ENCODE peak calls at places on chromosomes 4 and X, in six cellular contexts. K is stomach, O is cardiac muscle cell, P is fibroblast of mammary gland, S is dorsolateral prefrontal cortex, N is osteocyte. J is an unnamed sample.

GRCh38 chr4:12126476-12126875 is 697.8 kb upstream of the HS3ST1 start:
- DNase-seq in K (no peak), O (no peak), P (no peak), S (no peak), N (no peak), J (no peak)

GRCh38 chrX:48590203-48591103 is 6.8 kb upstream of the WDR13 start:
- DNase-seq in K (no peak), O (peak; percentile 55), P (peak; percentile 81), S (no peak), N (no peak), J (no peak)

GRCh38 chr4:4772534-4772933 is 86.9 kb upstream of the MSX1 start:
- DNase-seq in K (no peak), O (no peak), P (no peak), S (no peak), N (no peak), J (no peak)

GRCh38 chr4:5186584-5187170 is 135.4 kb downstream of the STK32B start:
- DNase-seq in K (no peak), O (no peak), P (no peak), S (no peak), N (no peak), J (no peak)

GRCh38 chr4:176805155-176805554 is 12.4 kb upstream of the VEGFC start:
- DNase-seq in K (no peak), O (peak; percentile 91), P (peak; percentile 81), S (no peak), N (no peak), J (no peak)

GRCh38 chrX:54785901-54786300 is 12.2 kb downstream of the ITIH6 start:
- DNase-seq in K (no peak), O (peak; percentile 24), P (peak; percentile 10), S (no peak), N (no peak), J (no peak)

GRCh38 chr4:18957721-18958120 is 936.2 kb upstream of the LCORL start:
- DNase-seq in K (no peak), O (no peak), P (no peak), S (no peak), N (no peak), J (no peak)

GRCh38 chrX:6384921-6385320 is 150.0 kb downstream of the VCX3A start:
- DNase-seq in K (no peak), O (no peak), P (no peak), S (no peak), N (no peak), J (no peak)

GRCh38 chrX:87571965-87572364 is 54.4 kb downstream of the KLHL4 start:
- DNase-seq in K (no peak), O (peak; percentile 26), P (peak; percentile 4), S (no peak), N (no peak), J (no peak)

GRCh38 chrX:112844250-112844649 is 3.6 kb upstream of the AMOT start:
- DNase-seq in K (no peak), O (no peak), P (no peak), S (no peak), N (no peak), J (no peak)

GRCh38 chr4:121096629-121097028 is 24.3 kb upstream of the NDNF start:
- DNase-seq in K (no peak), O (peak; percentile 58), P (peak; percentile 49), S (no peak), N (no peak), J (no peak)
- TF ChIP-seq CTCF in K (peak; percentile 30), O (peak; percentile 49), P (peak; percentile 56), S (peak; percentile 61), N (peak; percentile 71), J (peak; percentile 68)

DNA sequence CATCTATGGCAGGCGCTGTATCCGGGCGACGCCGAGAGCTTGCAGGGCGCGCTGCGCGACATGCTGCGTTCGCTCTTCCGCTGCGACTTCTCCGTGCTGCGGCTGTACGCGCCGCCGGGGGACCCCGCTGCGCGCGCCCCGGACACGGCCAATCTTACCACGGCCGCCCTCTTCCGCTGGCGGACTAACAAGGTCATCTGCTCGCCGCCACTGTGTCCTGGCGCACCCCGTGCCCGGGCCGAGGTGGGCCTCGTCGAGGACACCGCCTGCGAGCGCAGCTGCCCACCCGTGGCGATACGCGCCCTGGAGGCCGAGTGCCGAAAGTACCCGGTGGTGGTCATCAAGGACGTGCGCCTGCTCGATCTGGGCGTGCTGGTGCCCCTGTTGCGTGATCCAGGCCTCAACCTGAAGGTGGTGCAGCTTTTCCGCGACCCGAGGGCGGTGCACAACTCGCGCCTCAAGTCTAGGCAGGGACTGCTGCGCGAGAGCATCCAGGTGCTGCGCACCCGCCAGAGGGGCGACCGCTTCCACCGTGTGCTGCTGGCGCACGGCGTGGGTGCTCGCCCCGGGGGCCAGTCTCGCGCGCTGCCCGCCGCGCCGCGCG is 874 bp downstream of the CHST7 start:
- DNase-seq in K (no peak), O (peak; percentile 37), P (no peak), S (no peak), N (no peak), J (no peak)
- TF ChIP-seq CTCF in K (no peak), O (no peak), P (no peak), S (no peak), N (no peak), J (no peak)

GRCh38 chrX:63050225-63050624 is 300.9 kb downstream of the SPIN4 start:
- DNase-seq in K (no peak), O (no peak), P (no peak), S (no peak), N (no peak), J (no peak)
- TF ChIP-seq CTCF in K (no peak), O (no peak), P (no peak), S (no peak), N (no peak), J (no peak)

GRCh38 chrX:49880668-49881067 is 1.4 kb downstream of the USP27X start:
- DNase-seq in K (no peak), O (no peak), P (no peak), S (no peak), N (no peak), J (no peak)

GRCh38 chrX:49879656-49880277 is 483 bp downstream of the USP27X start:
- DNase-seq in K (no peak), O (peak; percentile 1), P (no peak), S (no peak), N (no peak), J (no peak)

GRCh38 chrX:49877397-49878101 is 1.7 kb upstream of the USP27X start:
- DNase-seq in K (peak; percentile 58), O (no peak), P (no peak), S (no peak), N (no peak), J (no peak)

GRCh38 chrX:49878128-49878833 is 1.0 kb upstream of the USP27X start:
- DNase-seq in K (no peak), O (no peak), P (no peak), S (no peak), N (no peak), J (no peak)

GRCh38 chrX:49878834-49879655 is at the start of gene USP27X:
- DNase-seq in K (peak; percentile 81), O (peak; percentile 88), P (peak; percentile 82), S (peak; percentile 65), N (peak; percentile 89), J (peak; percentile 27)
- TF ChIP-seq CTCF in K (peak; percentile 46), O (peak; percentile 60), P (peak; percentile 44), S (peak; percentile 31), N (peak; percentile 72), J (peak; percentile 16)

GRCh38 chrX:153557618-153558017 is 40.2 kb downstream of the ATP2B3 start:
- DNase-seq in K (no peak), O (no peak), P (no peak), S (no peak), N (no peak), J (no peak)

GRCh38 chrX:153551135-153551534 is 33.7 kb downstream of the ATP2B3 start:
- DNase-seq in K (no peak), O (peak; percentile 29), P (peak; percentile 55), S (no peak), N (no peak), J (no peak)

GRCh38 chrX:153556767-153557166 is 39.3 kb downstream of the ATP2B3 start:
- DNase-seq in K (no peak), O (no peak), P (no peak), S (no peak), N (no peak), J (peak; percentile 60)

GRCh38 chrX:153549807-153550206 is 32.4 kb downstream of the ATP2B3 start:
- DNase-seq in K (no peak), O (no peak), P (no peak), S (no peak), N (no peak), J (no peak)

DNA sequence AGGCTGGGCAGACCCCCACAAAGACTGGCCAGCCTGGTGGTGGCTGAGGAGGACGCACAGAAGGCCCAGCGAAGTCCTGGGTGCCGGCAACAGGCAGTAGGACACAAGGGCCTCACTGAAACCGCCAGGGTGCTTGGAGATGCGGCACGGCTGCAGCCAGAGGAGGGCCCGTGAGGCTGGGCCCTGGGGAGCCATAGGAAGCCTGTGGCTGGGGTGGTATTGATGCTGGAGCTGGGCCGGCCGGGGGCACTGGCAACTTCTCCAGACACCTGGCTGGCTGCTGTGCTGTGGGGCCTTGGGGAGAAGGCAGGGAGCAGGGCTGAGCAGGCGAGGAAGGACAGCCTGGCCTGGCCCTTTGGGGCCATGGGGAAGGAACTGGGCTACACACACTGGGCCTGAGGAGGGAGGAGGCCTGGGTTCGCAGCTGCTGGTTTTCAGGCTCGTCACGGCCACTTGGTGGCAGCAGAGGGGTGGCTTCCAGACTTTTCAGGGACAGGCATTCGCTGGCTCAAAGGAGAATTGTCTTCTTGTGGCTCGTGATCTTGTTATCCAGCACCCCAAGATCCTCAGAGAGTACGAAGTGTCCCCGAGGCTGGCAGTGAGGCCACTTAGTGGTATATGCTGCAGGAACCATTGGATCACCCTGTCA is 37.2 kb downstream of the ATP2B3 start:
- DNase-seq in K (peak; percentile 61), O (peak; percentile 55), P (peak; percentile 45), S (peak; percentile 82), N (no peak), J (peak; percentile 62)
- TF ChIP-seq CTCF in K (peak; percentile 47), O (peak; percentile 66), P (peak; percentile 69), S (peak; percentile 64), N (peak; percentile 71), J (peak; percentile 58)

GRCh38 chr4:150149381-150149780 is 71.1 kb downstream of the DCLK2 start:
- DNase-seq in K (no peak), O (peak; percentile 63), P (peak; percentile 56), S (no peak), N (no peak), J (no peak)

GRCh38 chr4:150142831-150143230 is 64.6 kb downstream of the DCLK2 start:
- DNase-seq in K (no peak), O (no peak), P (no peak), S (no peak), N (no peak), J (no peak)

GRCh38 chr4:150145950-150146340 is 67.7 kb downstream of the DCLK2 start:
- DNase-seq in K (no peak), O (no peak), P (no peak), S (no peak), N (no peak), J (no peak)

GRCh38 chr4:150140774-150141400 is 62.6 kb downstream of the DCLK2 start:
- DNase-seq in K (no peak), O (peak; percentile 67), P (peak; percentile 79), S (no peak), N (no peak), J (no peak)

GRCh38 chr4:150145090-150145949 is 67.1 kb downstream of the DCLK2 start:
- DNase-seq in K (no peak), O (no peak), P (no peak), S (no peak), N (no peak), J (no peak)
- TF ChIP-seq CTCF in K (no peak), O (no peak), P (peak; percentile 43), S (no peak), N (peak; percentile 39), J (no peak)